ENCODE peak calls at places on chromosomes 16 and 17, in ten cellular contexts. One of them, this sample, is unnamed.

GRCh38 chr17:42311240-42312034 is 23.1 kb downstream of the STAT5A start:
- DNase-seq in dorsolateral prefrontal cortex: peak
- DNase-seq in NB4: peak
- DNase-seq in sigmoid colon: peak
- DNase-seq in NCI-H345: no peak
- DNase-seq in endothelial cell: no peak
- DNase-seq in kidney tubule cell: peak
- DNase-seq in stimulated activated CD4-positive, alpha-beta T cell treated with anti-CD3 and anti-CD28 coated beads, Interleukin-1b, Interleukin-23, amount 100 ng/mL, for 1 hour: no peak
- DNase-seq in neural progenitor cell: peak
- DNase-seq in NCI-H774: no peak
- DNase-seq in this sample: no peak

GRCh38 chr17:7019839-7020519 is 2.9 kb upstream of the BCL6B start:
- DNase-seq in dorsolateral prefrontal cortex: no peak
- DNase-seq in NB4: no peak
- DNase-seq in sigmoid colon: peak
- DNase-seq in NCI-H345: peak
- DNase-seq in endothelial cell: peak
- DNase-seq in kidney tubule cell: peak
- DNase-seq in stimulated activated CD4-positive, alpha-beta T cell treated with anti-CD3 and anti-CD28 coated beads, Interleukin-1b, Interleukin-23, amount 100 ng/mL, for 1 hour: no peak
- DNase-seq in neural progenitor cell: peak
- DNase-seq in NCI-H774: no peak
- DNase-seq in this sample: peak

GRCh38 chr16:363110-364090 is 6.9 kb downstream of the MRPL28 start:
- DNase-seq in dorsolateral prefrontal cortex: no peak
- DNase-seq in NB4: no peak
- DNase-seq in sigmoid colon: no peak
- DNase-seq in NCI-H345: no peak
- DNase-seq in endothelial cell: no peak
- DNase-seq in kidney tubule cell: no peak
- DNase-seq in stimulated activated CD4-positive, alpha-beta T cell treated with anti-CD3 and anti-CD28 coated beads, Interleukin-1b, Interleukin-23, amount 100 ng/mL, for 1 hour: no peak
- DNase-seq in neural progenitor cell: no peak
- DNase-seq in NCI-H774: no peak
- DNase-seq in this sample: no peak

GRCh38 chr17:61904094-61904710 is 23.6 kb downstream of the INTS2 start:
- DNase-seq in dorsolateral prefrontal cortex: no peak
- DNase-seq in NB4: no peak
- DNase-seq in sigmoid colon: no peak
- DNase-seq in NCI-H345: no peak
- DNase-seq in endothelial cell: no peak
- DNase-seq in kidney tubule cell: no peak
- DNase-seq in stimulated activated CD4-positive, alpha-beta T cell treated with anti-CD3 and anti-CD28 coated beads, Interleukin-1b, Interleukin-23, amount 100 ng/mL, for 1 hour: no peak
- DNase-seq in neural progenitor cell: no peak
- DNase-seq in NCI-H774: no peak
- DNase-seq in this sample: no peak

GRCh38 chr16:50303605-50304466 is 37.5 kb downstream of the ADCY7 start:
- DNase-seq in dorsolateral prefrontal cortex: peak
- DNase-seq in NB4: peak
- DNase-seq in sigmoid colon: peak
- DNase-seq in NCI-H345: no peak
- DNase-seq in endothelial cell: no peak
- DNase-seq in kidney tubule cell: no peak
- DNase-seq in stimulated activated CD4-positive, alpha-beta T cell treated with anti-CD3 and anti-CD28 coated beads, Interleukin-1b, Interleukin-23, amount 100 ng/mL, for 1 hour: no peak
- DNase-seq in neural progenitor cell: no peak
- DNase-seq in NCI-H774: no peak
- DNase-seq in this sample: no peak

GRCh38 chr17:62672957-62673356 is 45.5 kb downstream of the MRC2 start:
- DNase-seq in dorsolateral prefrontal cortex: no peak
- DNase-seq in NB4: no peak
- DNase-seq in sigmoid colon: peak
- DNase-seq in NCI-H345: no peak
- DNase-seq in endothelial cell: no peak
- DNase-seq in kidney tubule cell: no peak
- DNase-seq in stimulated activated CD4-positive, alpha-beta T cell treated with anti-CD3 and anti-CD28 coated beads, Interleukin-1b, Interleukin-23, amount 100 ng/mL, for 1 hour: no peak
- DNase-seq in neural progenitor cell: no peak
- DNase-seq in NCI-H774: no peak
- DNase-seq in this sample: no peak

GRCh38 chr16:3187798-3188674 is at the start of gene OR1F1:
- DNase-seq in dorsolateral prefrontal cortex: no peak
- DNase-seq in NB4: peak
- DNase-seq in sigmoid colon: no peak
- DNase-seq in NCI-H345: peak
- DNase-seq in endothelial cell: no peak
- DNase-seq in kidney tubule cell: peak
- DNase-seq in stimulated activated CD4-positive, alpha-beta T cell treated with anti-CD3 and anti-CD28 coated beads, Interleukin-1b, Interleukin-23, amount 100 ng/mL, for 1 hour: no peak
- DNase-seq in neural progenitor cell: peak
- DNase-seq in NCI-H774: peak
- DNase-seq in this sample: peak

GRCh38 chr16:86959729-86960128 is 357.5 kb downstream of the C16orf95 start:
- DNase-seq in dorsolateral prefrontal cortex: no peak
- DNase-seq in NB4: no peak
- DNase-seq in sigmoid colon: no peak
- DNase-seq in NCI-H345: no peak
- DNase-seq in endothelial cell: no peak
- DNase-seq in kidney tubule cell: no peak
- DNase-seq in stimulated activated CD4-positive, alpha-beta T cell treated with anti-CD3 and anti-CD28 coated beads, Interleukin-1b, Interleukin-23, amount 100 ng/mL, for 1 hour: no peak
- DNase-seq in neural progenitor cell: no peak
- DNase-seq in NCI-H774: no peak
- DNase-seq in this sample: no peak

GRCh38 chr16:50680556-50680893 is 587 bp downstream of the SNX20 start:
- DNase-seq in dorsolateral prefrontal cortex: no peak
- DNase-seq in NB4: no peak
- DNase-seq in sigmoid colon: no peak
- DNase-seq in NCI-H345: no peak
- DNase-seq in endothelial cell: no peak
- DNase-seq in kidney tubule cell: no peak
- DNase-seq in stimulated activated CD4-positive, alpha-beta T cell treated with anti-CD3 and anti-CD28 coated beads, Interleukin-1b, Interleukin-23, amount 100 ng/mL, for 1 hour: no peak
- DNase-seq in neural progenitor cell: no peak
- DNase-seq in NCI-H774: no peak
- DNase-seq in this sample: no peak

GRCh38 chr17:56815711-56816110 is 18.0 kb downstream of the C17orf67 start:
- DNase-seq in dorsolateral prefrontal cortex: no peak
- DNase-seq in NB4: no peak
- DNase-seq in sigmoid colon: no peak
- DNase-seq in NCI-H345: no peak
- DNase-seq in endothelial cell: no peak
- DNase-seq in kidney tubule cell: no peak
- DNase-seq in stimulated activated CD4-positive, alpha-beta T cell treated with anti-CD3 and anti-CD28 coated beads, Interleukin-1b, Interleukin-23, amount 100 ng/mL, for 1 hour: no peak
- DNase-seq in neural progenitor cell: no peak
- DNase-seq in NCI-H774: no peak
- DNase-seq in this sample: no peak

GRCh38 chr16:89917773-89918452 is 749 bp upstream of the MC1R start:
- DNase-seq in dorsolateral prefrontal cortex: peak
- DNase-seq in NB4: peak
- DNase-seq in sigmoid colon: peak
- DNase-seq in NCI-H345: peak
- DNase-seq in endothelial cell: peak
- DNase-seq in kidney tubule cell: peak
- DNase-seq in stimulated activated CD4-positive, alpha-beta T cell treated with anti-CD3 and anti-CD28 coated beads, Interleukin-1b, Interleukin-23, amount 100 ng/mL, for 1 hour: peak
- DNase-seq in neural progenitor cell: peak
- DNase-seq in NCI-H774: no peak
- DNase-seq in this sample: peak

GRCh38 chr16:82888616-82889015 is 261.8 kb downstream of the CDH13 start:
- DNase-seq in dorsolateral prefrontal cortex: no peak
- DNase-seq in NB4: no peak
- DNase-seq in sigmoid colon: no peak
- DNase-seq in NCI-H345: no peak
- DNase-seq in endothelial cell: no peak
- DNase-seq in kidney tubule cell: no peak
- DNase-seq in stimulated activated CD4-positive, alpha-beta T cell treated with anti-CD3 and anti-CD28 coated beads, Interleukin-1b, Interleukin-23, amount 100 ng/mL, for 1 hour: no peak
- DNase-seq in neural progenitor cell: no peak
- DNase-seq in NCI-H774: no peak
- DNase-seq in this sample: no peak

GRCh38 chr16:24721830-24722238 is 7.6 kb upstream of the TNRC6A start:
- DNase-seq in dorsolateral prefrontal cortex: no peak
- DNase-seq in NB4: peak
- DNase-seq in sigmoid colon: no peak
- DNase-seq in NCI-H345: no peak
- DNase-seq in endothelial cell: no peak
- DNase-seq in kidney tubule cell: peak
- DNase-seq in stimulated activated CD4-positive, alpha-beta T cell treated with anti-CD3 and anti-CD28 coated beads, Interleukin-1b, Interleukin-23, amount 100 ng/mL, for 1 hour: no peak
- DNase-seq in neural progenitor cell: no peak
- DNase-seq in NCI-H774: no peak
- DNase-seq in this sample: no peak

GRCh38 chr16:77780378-77780837 is 8.0 kb upstream of the VAT1L start:
- DNase-seq in dorsolateral prefrontal cortex: no peak
- DNase-seq in NB4: no peak
- DNase-seq in sigmoid colon: no peak
- DNase-seq in NCI-H345: no peak
- DNase-seq in endothelial cell: no peak
- DNase-seq in kidney tubule cell: peak
- DNase-seq in stimulated activated CD4-positive, alpha-beta T cell treated with anti-CD3 and anti-CD28 coated beads, Interleukin-1b, Interleukin-23, amount 100 ng/mL, for 1 hour: no peak
- DNase-seq in neural progenitor cell: no peak
- DNase-seq in NCI-H774: no peak
- DNase-seq in this sample: no peak

GRCh38 chr17:65455972-65456343 is 105.5 kb downstream of the AXIN2 start:
- DNase-seq in dorsolateral prefrontal cortex: no peak
- DNase-seq in NB4: no peak
- DNase-seq in sigmoid colon: no peak
- DNase-seq in NCI-H345: no peak
- DNase-seq in endothelial cell: peak
- DNase-seq in kidney tubule cell: peak
- DNase-seq in stimulated activated CD4-positive, alpha-beta T cell treated with anti-CD3 and anti-CD28 coated beads, Interleukin-1b, Interleukin-23, amount 100 ng/mL, for 1 hour: no peak
- DNase-seq in neural progenitor cell: peak
- DNase-seq in NCI-H774: no peak
- DNase-seq in this sample: peak

GRCh38 chr16:48393843-48394703 is 8.9 kb upstream of the SIAH1 start:
- DNase-seq in dorsolateral prefrontal cortex: peak
- DNase-seq in NB4: no peak
- DNase-seq in sigmoid colon: peak
- DNase-seq in NCI-H345: no peak
- DNase-seq in endothelial cell: no peak
- DNase-seq in kidney tubule cell: no peak
- DNase-seq in stimulated activated CD4-positive, alpha-beta T cell treated with anti-CD3 and anti-CD28 coated beads, Interleukin-1b, Interleukin-23, amount 100 ng/mL, for 1 hour: no peak
- DNase-seq in neural progenitor cell: no peak
- DNase-seq in NCI-H774: no peak
- DNase-seq in this sample: no peak

GRCh38 chr16:24978370-24978914 is 36.7 kb downstream of the ARHGAP17 start:
- DNase-seq in dorsolateral prefrontal cortex: no peak
- DNase-seq in NB4: no peak
- DNase-seq in sigmoid colon: no peak
- DNase-seq in NCI-H345: no peak
- DNase-seq in endothelial cell: no peak
- DNase-seq in kidney tubule cell: no peak
- DNase-seq in stimulated activated CD4-positive, alpha-beta T cell treated with anti-CD3 and anti-CD28 coated beads, Interleukin-1b, Interleukin-23, amount 100 ng/mL, for 1 hour: no peak
- DNase-seq in neural progenitor cell: no peak
- DNase-seq in NCI-H774: no peak
- DNase-seq in this sample: no peak

GRCh38 chr17:42133461-42134041 is 10.9 kb downstream of the HSPB9 start:
- DNase-seq in dorsolateral prefrontal cortex: no peak
- DNase-seq in NB4: no peak
- DNase-seq in sigmoid colon: no peak
- DNase-seq in NCI-H345: peak
- DNase-seq in endothelial cell: no peak
- DNase-seq in kidney tubule cell: peak
- DNase-seq in stimulated activated CD4-positive, alpha-beta T cell treated with anti-CD3 and anti-CD28 coated beads, Interleukin-1b, Interleukin-23, amount 100 ng/mL, for 1 hour: no peak
- DNase-seq in neural progenitor cell: no peak
- DNase-seq in NCI-H774: peak
- DNase-seq in this sample: peak

GRCh38 chr16:27220991-27221390 is 17.7 kb downstream of the KDM8 start:
- DNase-seq in dorsolateral prefrontal cortex: no peak
- DNase-seq in NB4: no peak
- DNase-seq in sigmoid colon: no peak
- DNase-seq in NCI-H345: no peak
- DNase-seq in endothelial cell: no peak
- DNase-seq in kidney tubule cell: no peak
- DNase-seq in stimulated activated CD4-positive, alpha-beta T cell treated with anti-CD3 and anti-CD28 coated beads, Interleukin-1b, Interleukin-23, amount 100 ng/mL, for 1 hour: no peak
- DNase-seq in neural progenitor cell: no peak
- DNase-seq in NCI-H774: no peak
- DNase-seq in this sample: no peak